ENCODE peak calls at places on chromosomes 16 and 17, in ten cellular contexts. R is BJ, W is esophagus muscularis mucosa, V is pancreas, N is dorsolateral prefrontal cortex, U is psoas muscle, S is upper lobe of right lung, F is HCT116, C is gastrocnemius medialis, D is cardiac muscle cell. J is an unnamed sample.

GRCh38 chr17:76725580-76726230 is 701 bp downstream of the JMJD6 start:
- DNase-seq in R (no peak), W (peak), V (peak), N (peak), U (peak), S (peak), F (no peak), C (peak), D (peak), J (peak)

GRCh38 chr17:70034158-70034557 is 40.9 kb upstream of the KCNJ16 start:
- DNase-seq in R (no peak), W (no peak), V (no peak), N (no peak), U (no peak), S (no peak), F (no peak), C (no peak), D (peak), J (no peak)

GRCh38 chr17:64497565-64498035 is 746 bp upstream of the POLG2 start:
- DNase-seq in R (no peak), W (no peak), V (no peak), N (no peak), U (no peak), S (no peak), F (no peak), C (no peak), D (no peak), J (no peak)

GRCh38 chr16:379183-379960 is 2.4 kb downstream of the PGAP6 start:
- DNase-seq in R (no peak), W (no peak), V (peak), N (no peak), U (no peak), S (peak), F (no peak), C (no peak), D (no peak), J (no peak)

GRCh38 chr16:670485-671352 is 2.8 kb downstream of the RHOT2 start:
- DNase-seq in R (no peak), W (no peak), V (peak), N (no peak), U (no peak), S (no peak), F (no peak), C (no peak), D (no peak), J (no peak)

GRCh38 chr16:48231675-48232214 is 12.4 kb upstream of the LONP2 start:
- DNase-seq in R (no peak), W (no peak), V (no peak), N (no peak), U (no peak), S (no peak), F (peak), C (no peak), D (peak), J (peak)

GRCh38 chr17:77366558-77367245 is 225.9 kb downstream of the SEC14L1 start:
- DNase-seq in R (no peak), W (no peak), V (peak), N (no peak), U (peak), S (no peak), F (no peak), C (no peak), D (peak), J (no peak)

GRCh38 chr17:9905078-9905415 is at the start of gene RCVRN:
- DNase-seq in R (no peak), W (no peak), V (no peak), N (no peak), U (no peak), S (no peak), F (no peak), C (no peak), D (no peak), J (no peak)

GRCh38 chr16:47727131-47727530 is 266.0 kb downstream of the PHKB start:
- DNase-seq in R (no peak), W (peak), V (no peak), N (no peak), U (no peak), S (no peak), F (no peak), C (no peak), D (no peak), J (no peak)

GRCh38 chr16:79592150-79592549 is 8.4 kb downstream of the MAF start:
- DNase-seq in R (no peak), W (no peak), V (no peak), N (no peak), U (no peak), S (no peak), F (no peak), C (no peak), D (no peak), J (no peak)

GRCh38 chr17:61593404-61593803 is 2.4 kb upstream of the NACA2 start:
- DNase-seq in R (no peak), W (no peak), V (no peak), N (no peak), U (no peak), S (no peak), F (no peak), C (no peak), D (peak), J (no peak)

GRCh38 chr16:56866955-56867830 is 2.2 kb downstream of the SLC12A3 start:
- DNase-seq in R (no peak), W (no peak), V (no peak), N (no peak), U (no peak), S (no peak), F (peak), C (no peak), D (peak), J (peak)

GRCh38 chr17:35944151-35944550 is 638 bp upstream of the LYZL6 start:
- DNase-seq in R (no peak), W (no peak), V (no peak), N (no peak), U (no peak), S (no peak), F (no peak), C (no peak), D (no peak), J (no peak)

GRCh38 chr17:78252111-78252634 is 20.7 kb downstream of the TMEM235 start:
- DNase-seq in R (no peak), W (no peak), V (peak), N (no peak), U (no peak), S (peak), F (no peak), C (no peak), D (no peak), J (no peak)

GRCh38 chr17:4853195-4853762 is 20.1 kb downstream of the MINK1 start:
- DNase-seq in R (no peak), W (no peak), V (no peak), N (no peak), U (no peak), S (no peak), F (no peak), C (no peak), D (no peak), J (no peak)

GRCh38 chr17:77391668-77392375 is 251.1 kb downstream of the SEC14L1 start:
- DNase-seq in R (peak), W (no peak), V (peak), N (no peak), U (peak), S (no peak), F (no peak), C (no peak), D (peak), J (no peak)

GRCh38 chr17:40180694-40181093 is 3.4 kb downstream of the RAPGEFL1 start:
- DNase-seq in R (no peak), W (no peak), V (peak), N (no peak), U (no peak), S (peak), F (no peak), C (no peak), D (no peak), J (no peak)

GRCh38 chr17:55430531-55431228 is 9.0 kb upstream of the MMD start:
- DNase-seq in R (no peak), W (no peak), V (no peak), N (no peak), U (no peak), S (no peak), F (no peak), C (no peak), D (no peak), J (peak)

GRCh38 chr17:41813039-41813680 is 356 bp downstream of the FKBP10 start:
- DNase-seq in R (no peak), W (no peak), V (no peak), N (no peak), U (no peak), S (no peak), F (no peak), C (no peak), D (no peak), J (no peak)

GRCh38 chr17:3596804-3597464 is 12.3 kb downstream of the TRPV1 start:
- DNase-seq in R (no peak), W (no peak), V (no peak), N (no peak), U (no peak), S (no peak), F (no peak), C (no peak), D (no peak), J (no peak)

GRCh38 chr17:42520540-42520951 is 15.5 kb upstream of the NAGLU start:
- DNase-seq in R (no peak), W (no peak), V (no peak), N (peak), U (no peak), S (no peak), F (no peak), C (no peak), D (no peak), J (peak)

GRCh38 chr17:61135782-61136181 is 263.9 kb upstream of the TBX2 start:
- DNase-seq in R (no peak), W (no peak), V (no peak), N (no peak), U (no peak), S (no peak), F (no peak), C (no peak), D (no peak), J (no peak)

GRCh38 chr16:1532081-1532760 is 1.2 kb upstream of the TMEM204 start:
- DNase-seq in R (no peak), W (no peak), V (peak), N (no peak), U (peak), S (no peak), F (no peak), C (peak), D (no peak), J (peak)

GRCh38 chr17:79777166-79777843 is 643 bp upstream of the CBX2 start:
- DNase-seq in R (no peak), W (no peak), V (peak), N (no peak), U (peak), S (peak), F (peak), C (no peak), D (peak), J (peak)

GRCh38 chr17:31072186-31072585 is 22.6 kb upstream of the NF1 start:
- DNase-seq in R (peak), W (no peak), V (no peak), N (no peak), U (no peak), S (no peak), F (no peak), C (no peak), D (peak), J (no peak)

GRCh38 chr16:23527961-23528634 is 17.8 kb upstream of the GGA2 start:
- DNase-seq in R (no peak), W (no peak), V (no peak), N (no peak), U (no peak), S (no peak), F (no peak), C (no peak), D (no peak), J (no peak)

GRCh38 chr16:23362460-23363317 is 60.6 kb downstream of the SCNN1B start:
- DNase-seq in R (no peak), W (no peak), V (no peak), N (peak), U (no peak), S (peak), F (no peak), C (peak), D (peak), J (no peak)

GRCh38 chr16:14682121-14682520 is 12.0 kb downstream of the PLA2G10 start:
- DNase-seq in R (no peak), W (no peak), V (no peak), N (no peak), U (no peak), S (peak), F (no peak), C (no peak), D (no peak), J (no peak)

GRCh38 chr17:34714475-34715410 is 135.4 kb downstream of the TMEM132E start:
- DNase-seq in R (no peak), W (no peak), V (no peak), N (no peak), U (no peak), S (no peak), F (no peak), C (no peak), D (no peak), J (no peak)

GRCh38 chr17:73497721-73498120 is 146.5 kb downstream of the SDK2 start:
- DNase-seq in R (no peak), W (no peak), V (no peak), N (no peak), U (no peak), S (no peak), F (no peak), C (no peak), D (no peak), J (no peak)

GRCh38 chr17:40251576-40251975 is 32.5 kb downstream of the WIPF2 start:
- DNase-seq in R (peak), W (no peak), V (no peak), N (no peak), U (no peak), S (no peak), F (peak), C (peak), D (peak), J (no peak)

GRCh38 chr16:2429771-2430663 is 770 bp downstream of the CCNF start:
- DNase-seq in R (no peak), W (no peak), V (no peak), N (no peak), U (no peak), S (no peak), F (no peak), C (no peak), D (peak), J (peak)

GRCh38 chr16:19014456-19014855 is 30.7 kb downstream of the TMC7 start:
- DNase-seq in R (no peak), W (no peak), V (no peak), N (no peak), U (no peak), S (peak), F (no peak), C (no peak), D (peak), J (no peak)

GRCh38 chr17:12973496-12974318 is 44.1 kb downstream of the ELAC2 start:
- DNase-seq in R (no peak), W (no peak), V (no peak), N (no peak), U (no peak), S (peak), F (no peak), C (no peak), D (peak), J (no peak)

DNA sequence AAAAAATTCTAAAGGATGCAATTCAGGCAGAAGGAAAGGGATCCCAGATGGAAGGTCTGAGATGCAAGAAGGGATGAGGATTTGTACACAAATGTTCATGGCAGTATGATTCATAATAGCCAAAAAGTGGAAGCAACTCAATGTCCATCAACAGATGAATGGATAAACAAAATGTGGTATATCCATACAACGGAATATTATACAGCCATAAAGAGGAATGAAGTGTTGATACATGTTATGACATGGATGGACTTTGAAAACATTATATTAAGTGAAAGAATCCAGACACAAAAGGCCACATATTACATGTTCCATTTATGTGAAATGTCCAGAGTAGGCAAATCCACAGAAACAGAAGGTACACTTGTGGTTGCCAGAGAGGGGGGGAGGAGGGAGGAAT is 23.9 kb upstream of the GPATCH8 start:
- DNase-seq in R (no peak), W (no peak), V (no peak), N (no peak), U (no peak), S (no peak), F (no peak), C (no peak), D (no peak), J (no peak)
- TF ChIP-seq CTCF in R (no peak), W (no peak), V (no peak), N (no peak), U (no peak), S (no peak), F (no peak), C (no peak), D (no peak), J (no peak)

GRCh38 chr16:84313921-84314320 is 19.2 kb downstream of the WFDC1 start:
- DNase-seq in R (no peak), W (no peak), V (no peak), N (no peak), U (no peak), S (peak), F (no peak), C (no peak), D (no peak), J (no peak)

GRCh38 chr16:84312783-84313382 is 18.2 kb downstream of the WFDC1 start:
- DNase-seq in R (no peak), W (no peak), V (peak), N (no peak), U (no peak), S (peak), F (peak), C (no peak), D (no peak), J (no peak)

GRCh38 chr16:84315422-84315821 is 20.7 kb downstream of the WFDC1 start:
- DNase-seq in R (no peak), W (no peak), V (no peak), N (no peak), U (no peak), S (peak), F (no peak), C (no peak), D (no peak), J (no peak)

GRCh38 chr16:84314814-84315213 is 20.1 kb downstream of the WFDC1 start:
- DNase-seq in R (no peak), W (no peak), V (no peak), N (no peak), U (no peak), S (peak), F (no peak), C (no peak), D (no peak), J (no peak)

DNA sequence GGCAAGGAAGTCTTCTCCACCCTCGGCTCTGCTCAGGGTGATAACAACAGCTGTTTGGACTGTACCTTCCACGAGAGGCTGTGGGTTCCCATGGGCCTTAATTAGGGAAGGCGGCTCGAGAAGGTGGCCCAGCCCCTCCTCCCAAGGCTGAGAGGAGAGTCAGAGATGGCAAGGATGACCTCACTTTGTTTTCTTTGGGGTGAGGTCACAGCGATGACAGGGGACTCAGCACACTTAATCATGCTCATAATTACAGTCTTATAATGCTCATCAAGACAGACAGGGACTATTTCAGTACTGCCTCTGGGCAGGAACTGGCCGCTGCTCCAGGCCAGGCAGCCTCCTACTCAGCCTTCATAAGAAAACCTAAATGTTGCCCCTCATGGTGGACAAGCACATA is 19.7 kb downstream of the WFDC1 start:
- DNase-seq in R (no peak), W (no peak), V (no peak), N (no peak), U (no peak), S (peak), F (no peak), C (no peak), D (no peak), J (no peak)
- TF ChIP-seq CTCF in R (no peak), W (no peak), V (no peak), N (no peak), U (no peak), S (no peak), F (no peak), C (no peak), D (no peak), J (no peak)

GRCh38 chr16:11316331-11317015 is 28.8 kb upstream of the RMI2 start:
- DNase-seq in R (no peak), W (no peak), V (no peak), N (no peak), U (no peak), S (no peak), F (no peak), C (no peak), D (no peak), J (no peak)
- TF ChIP-seq CTCF in R (no peak), W (no peak), V (no peak), N (no peak), U (no peak), S (no peak), F (no peak), C (no peak), D (no peak), J (no peak)

GRCh38 chr16:24562811-24563210 is 23.4 kb downstream of the RBBP6 start:
- DNase-seq in R (no peak), W (no peak), V (no peak), N (no peak), U (no peak), S (no peak), F (no peak), C (no peak), D (no peak), J (no peak)

GRCh38 chr16:24573141-24573540 is 33.8 kb downstream of the RBBP6 start:
- DNase-seq in R (no peak), W (no peak), V (no peak), N (no peak), U (no peak), S (no peak), F (no peak), C (no peak), D (no peak), J (no peak)

GRCh38 chr16:24572069-24572468 is 32.7 kb downstream of the RBBP6 start:
- DNase-seq in R (no peak), W (no peak), V (no peak), N (no peak), U (no peak), S (no peak), F (no peak), C (no peak), D (no peak), J (no peak)

DNA sequence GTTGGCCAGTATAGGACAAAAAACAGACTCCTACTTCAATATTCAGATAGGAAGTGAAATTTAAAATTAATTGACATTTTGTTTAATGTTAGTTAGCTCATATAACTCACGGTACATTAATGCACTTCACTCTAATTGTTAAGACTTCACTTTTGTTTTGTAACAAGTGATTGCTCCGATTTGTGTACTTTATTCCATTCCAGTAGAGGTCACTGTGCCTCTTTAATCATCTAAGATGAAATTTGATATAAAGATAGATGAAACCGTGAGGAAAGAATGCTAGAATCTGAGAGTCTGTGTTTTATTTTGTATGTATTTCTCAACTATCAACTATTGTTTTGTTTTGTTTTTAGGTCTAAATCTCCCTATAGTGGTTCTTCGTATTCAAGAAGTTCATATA is 29.0 kb downstream of the RBBP6 start:
- DNase-seq in R (no peak), W (no peak), V (no peak), N (no peak), U (no peak), S (no peak), F (no peak), C (no peak), D (peak), J (no peak)
- TF ChIP-seq CTCF in R (peak), W (peak), V (no peak), N (peak), U (peak), S (peak), F (peak), C (no peak), D (peak), J (peak)